ENCODE peak calls at places on chromosomes 12 and 14, in four cellular contexts. One of them, this sample, is unnamed.

GRCh38 chr14:81273961-81274360 is 53.2 kb upstream of the GTF2A1 start:
- DNase-seq in AG09319: no peak
- DNase-seq in Right ventricle myocardium superior: no peak
- DNase-seq in NCI-H748 treated with DMSO at 0.1 percent for 48 hours: no peak
- DNase-seq in this sample: no peak

GRCh38 chr14:36271939-36272907 is 48.2 kb downstream of the MBIP start:
- DNase-seq in AG09319: no peak
- DNase-seq in Right ventricle myocardium superior: peak
- DNase-seq in NCI-H748 treated with DMSO at 0.1 percent for 48 hours: no peak
- DNase-seq in this sample: no peak

GRCh38 chr14:39366460-39367386 is 65.5 kb downstream of the FBXO33 start:
- DNase-seq in AG09319: no peak
- DNase-seq in Right ventricle myocardium superior: no peak
- DNase-seq in NCI-H748 treated with DMSO at 0.1 percent for 48 hours: no peak
- DNase-seq in this sample: no peak

GRCh38 chr12:7989827-7990491 is 42.6 kb upstream of the FOXJ2 start:
- DNase-seq in AG09319: no peak
- DNase-seq in Right ventricle myocardium superior: peak
- DNase-seq in NCI-H748 treated with DMSO at 0.1 percent for 48 hours: no peak
- DNase-seq in this sample: no peak

GRCh38 chr12:49553512-49554088 is 14.3 kb downstream of the MCRS1 start:
- DNase-seq in AG09319: no peak
- DNase-seq in Right ventricle myocardium superior: no peak
- DNase-seq in NCI-H748 treated with DMSO at 0.1 percent for 48 hours: peak
- DNase-seq in this sample: no peak

GRCh38 chr12:27164330-27165045 is 79.6 kb upstream of the STK38L start:
- DNase-seq in AG09319: no peak
- DNase-seq in Right ventricle myocardium superior: no peak
- DNase-seq in NCI-H748 treated with DMSO at 0.1 percent for 48 hours: no peak
- DNase-seq in this sample: no peak

GRCh38 chr12:79983969-79984629 is 49.2 kb upstream of the PPP1R12A start:
- DNase-seq in AG09319: peak
- DNase-seq in Right ventricle myocardium superior: no peak
- DNase-seq in NCI-H748 treated with DMSO at 0.1 percent for 48 hours: peak
- DNase-seq in this sample: peak

GRCh38 chr14:90760591-90761316 is 55.5 kb downstream of the TTC7B start:
- DNase-seq in AG09319: no peak
- DNase-seq in Right ventricle myocardium superior: no peak
- DNase-seq in NCI-H748 treated with DMSO at 0.1 percent for 48 hours: peak
- DNase-seq in this sample: no peak

GRCh38 chr12:122983789-122984515 is 3.5 kb downstream of the ARL6IP4 start:
- DNase-seq in AG09319: no peak
- DNase-seq in Right ventricle myocardium superior: no peak
- DNase-seq in NCI-H748 treated with DMSO at 0.1 percent for 48 hours: no peak
- DNase-seq in this sample: no peak

GRCh38 chr14:26841920-26842741 is 244.3 kb upstream of the NOVA1 start:
- DNase-seq in AG09319: peak
- DNase-seq in Right ventricle myocardium superior: peak
- DNase-seq in NCI-H748 treated with DMSO at 0.1 percent for 48 hours: no peak
- DNase-seq in this sample: peak

GRCh38 chr12:83010169-83010804 is 323.6 kb downstream of the TMTC2 start:
- DNase-seq in AG09319: no peak
- DNase-seq in Right ventricle myocardium superior: no peak
- DNase-seq in NCI-H748 treated with DMSO at 0.1 percent for 48 hours: no peak
- DNase-seq in this sample: no peak

GRCh38 chr12:94677778-94678177 is 27.4 kb upstream of the TMCC3 start:
- DNase-seq in AG09319: no peak
- DNase-seq in Right ventricle myocardium superior: no peak
- DNase-seq in NCI-H748 treated with DMSO at 0.1 percent for 48 hours: no peak
- DNase-seq in this sample: no peak

GRCh38 chr14:89640141-89640540 is 223.1 kb upstream of the FOXN3 start:
- DNase-seq in AG09319: no peak
- DNase-seq in Right ventricle myocardium superior: no peak
- DNase-seq in NCI-H748 treated with DMSO at 0.1 percent for 48 hours: no peak
- DNase-seq in this sample: no peak

GRCh38 chr12:49462103-49462739 is 76.6 kb upstream of the KCNH3 start:
- DNase-seq in AG09319: no peak
- DNase-seq in Right ventricle myocardium superior: peak
- DNase-seq in NCI-H748 treated with DMSO at 0.1 percent for 48 hours: no peak
- DNase-seq in this sample: no peak

GRCh38 chr12:23659151-23659550 is 290.3 kb downstream of the SOX5 start:
- DNase-seq in AG09319: no peak
- DNase-seq in Right ventricle myocardium superior: no peak
- DNase-seq in NCI-H748 treated with DMSO at 0.1 percent for 48 hours: no peak
- DNase-seq in this sample: no peak

GRCh38 chr12:51819851-51820720 is 28.4 kb downstream of the FIGNL2 start:
- DNase-seq in AG09319: no peak
- DNase-seq in Right ventricle myocardium superior: peak
- DNase-seq in NCI-H748 treated with DMSO at 0.1 percent for 48 hours: peak
- DNase-seq in this sample: no peak

GRCh38 chr12:30614031-30614430 is 81.6 kb downstream of the IPO8 start:
- DNase-seq in AG09319: no peak
- DNase-seq in Right ventricle myocardium superior: no peak
- DNase-seq in NCI-H748 treated with DMSO at 0.1 percent for 48 hours: no peak
- DNase-seq in this sample: no peak

GRCh38 chr12:105742567-105742874 is 396.2 kb downstream of the NUAK1 start:
- DNase-seq in AG09319: no peak
- DNase-seq in Right ventricle myocardium superior: no peak
- DNase-seq in NCI-H748 treated with DMSO at 0.1 percent for 48 hours: no peak
- DNase-seq in this sample: no peak

GRCh38 chr12:79411791-79412190 is 279.0 kb downstream of the PAWR start:
- DNase-seq in AG09319: no peak
- DNase-seq in Right ventricle myocardium superior: no peak
- DNase-seq in NCI-H748 treated with DMSO at 0.1 percent for 48 hours: no peak
- DNase-seq in this sample: no peak

GRCh38 chr12:89707623-89707991 is 1.0 kb downstream of the ATP2B1 start:
- DNase-seq in AG09319: no peak
- DNase-seq in Right ventricle myocardium superior: peak
- DNase-seq in NCI-H748 treated with DMSO at 0.1 percent for 48 hours: peak
- DNase-seq in this sample: no peak

GRCh38 chr12:124731869-124732268 is 131.8 kb downstream of the SCARB1 start:
- DNase-seq in AG09319: no peak
- DNase-seq in Right ventricle myocardium superior: no peak
- DNase-seq in NCI-H748 treated with DMSO at 0.1 percent for 48 hours: no peak
- DNase-seq in this sample: no peak

GRCh38 chr12:29088611-29089219 is 60.4 kb upstream of the FAR2 start:
- DNase-seq in AG09319: no peak
- DNase-seq in Right ventricle myocardium superior: no peak
- DNase-seq in NCI-H748 treated with DMSO at 0.1 percent for 48 hours: no peak
- DNase-seq in this sample: no peak

GRCh38 chr14:56805992-56806737 is 4.1 kb downstream of the OTX2 start:
- DNase-seq in AG09319: no peak
- DNase-seq in Right ventricle myocardium superior: no peak
- DNase-seq in NCI-H748 treated with DMSO at 0.1 percent for 48 hours: no peak
- DNase-seq in this sample: no peak

GRCh38 chr12:111451649-111452129 is 46.0 kb downstream of the SH2B3 start:
- DNase-seq in AG09319: no peak
- DNase-seq in Right ventricle myocardium superior: no peak
- DNase-seq in NCI-H748 treated with DMSO at 0.1 percent for 48 hours: peak
- DNase-seq in this sample: no peak

GRCh38 chr12:8860165-8860961 is 37.9 kb downstream of the A2ML1 start:
- DNase-seq in AG09319: peak
- DNase-seq in Right ventricle myocardium superior: no peak
- DNase-seq in NCI-H748 treated with DMSO at 0.1 percent for 48 hours: no peak
- DNase-seq in this sample: no peak

GRCh38 chr14:64572721-64573508 is 23.2 kb downstream of the PPP1R36 start:
- DNase-seq in AG09319: no peak
- DNase-seq in Right ventricle myocardium superior: no peak
- DNase-seq in NCI-H748 treated with DMSO at 0.1 percent for 48 hours: no peak
- DNase-seq in this sample: no peak

GRCh38 chr12:75489613-75490210 is 9.2 kb downstream of the GLIPR1 start:
- DNase-seq in AG09319: no peak
- DNase-seq in Right ventricle myocardium superior: no peak
- DNase-seq in NCI-H748 treated with DMSO at 0.1 percent for 48 hours: no peak
- DNase-seq in this sample: no peak

GRCh38 chr12:50916292-50916691 is 36.1 kb upstream of the HIGD1C start:
- DNase-seq in AG09319: no peak
- DNase-seq in Right ventricle myocardium superior: no peak
- DNase-seq in NCI-H748 treated with DMSO at 0.1 percent for 48 hours: no peak
- DNase-seq in this sample: no peak

This sample was measured in AG09309.